ENCODE peak calls at places on chromosomes 1 and 21, in ten cellular contexts. V, K, L, Z, J, F, W, B, S and T are unnamed samples.

GRCh38 chr21:39531777-39532333 is 80.1 kb downstream of the SH3BGR start:
- DNase-seq in V (no peak), B (no peak), W (no peak), J (no peak), F (no peak), L (no peak), S (no peak), Z (no peak), K (no peak), T (peak)

GRCh38 chr21:33286600-33287456 is 20.7 kb downstream of the IL10RB start:
- DNase-seq in L (no peak), S (no peak), B (no peak), K (peak), Z (no peak), W (no peak), J (no peak), F (no peak), V (peak), T (peak)

GRCh38 chr1:182278144-182279054 is 113.2 kb downstream of the GLUL start:
- DNase-seq in K (peak), V (no peak), S (no peak), W (no peak), J (no peak), Z (no peak), L (no peak), B (no peak), F (no peak), T (no peak)

GRCh38 chr1:84541679-84542078 is 32.6 kb downstream of the CTBS start:
- DNase-seq in L (no peak), Z (no peak), J (no peak), K (peak), S (no peak), B (no peak), W (peak), V (no peak), F (no peak), T (peak)

GRCh38 chr1:1317420-1317819 is 7.0 kb downstream of the INTS11 start:
- DNase-seq in L (no peak), V (no peak), K (no peak), Z (no peak), J (no peak), W (no peak), B (no peak), S (no peak), F (no peak), T (no peak)

GRCh38 chr1:1618396-1619068 is 3.2 kb downstream of the MIB2 start:
- DNase-seq in F (no peak), S (no peak), K (no peak), Z (no peak), V (no peak), B (no peak), L (no peak), W (no peak), J (no peak), T (no peak)

GRCh38 chr1:198123146-198123545 is 33.7 kb upstream of the NEK7 start:
- DNase-seq in W (no peak), J (no peak), K (peak), S (no peak), L (no peak), V (no peak), B (no peak), Z (no peak), F (no peak), T (no peak)

GRCh38 chr1:28719332-28719619 is 17.5 kb upstream of the YTHDF2 start:
- DNase-seq in J (no peak), K (no peak), L (no peak), Z (no peak), W (no peak), F (no peak), S (no peak), B (no peak), V (no peak), T (no peak)

GRCh38 chr1:32508751-32509140 is 30.5 kb upstream of the ZBTB8A start:
- DNase-seq in L (no peak), J (no peak), W (no peak), Z (no peak), V (no peak), K (no peak), F (no peak), B (no peak), S (no peak), T (no peak)

GRCh38 chr1:167430849-167431242 is 87.5 kb downstream of the CD247 start:
- DNase-seq in V (no peak), J (no peak), Z (no peak), F (no peak), B (no peak), S (no peak), K (no peak), L (no peak), W (no peak), T (no peak)